ENCODE peak calls at places on chromosome 4, in seven cellular contexts. Z, P, C, O, E, S and F are unnamed samples. For H3K4me1, the result is how much of the 10 kb centered on the place peaks cover.

GRCh38 chr4:41323706-41324105 is 67.0 kb downstream of the UCHL1 start:
- DNase-seq in Z (no peak), P (no peak), C (no peak), O (no peak), E (no peak), S (no peak), F (no peak)

GRCh38 chr4:105951198-105951597 is 55.9 kb downstream of the NPNT start:
- DNase-seq in Z (peak), P (no peak), C (no peak), O (no peak), E (no peak), S (no peak), F (no peak)

GRCh38 chr4:131566026-131566425 is 1583.1 kb upstream of the PCDH10 start:
- DNase-seq in Z (no peak), P (no peak), C (no peak), O (no peak), E (no peak), S (no peak), F (no peak)

GRCh38 chr4:48017108-48017527 is 546 bp downstream of the NIPAL1 start:
- DNase-seq in Z (peak), P (no peak), C (peak), O (peak), E (peak), S (no peak), F (no peak)

GRCh38 chr4:135250040-135250439 is 1048.5 kb upstream of the PABPC4L start:
- DNase-seq in Z (no peak), P (no peak), C (no peak), O (no peak), E (no peak), S (no peak), F (no peak)

GRCh38 chr4:137981277-137981676 is 260.9 kb downstream of the SLC7A11 start:
- DNase-seq in Z (peak), P (no peak), C (no peak), O (no peak), E (no peak), S (no peak), F (no peak)

GRCh38 chr4:171629737-171630136 is 183.5 kb upstream of the GALNTL6 start:
- DNase-seq in Z (no peak), P (no peak), C (no peak), O (no peak), E (no peak), S (no peak), F (no peak)

GRCh38 chr4:108172780-108173598 is 4.3 kb upstream of the LEF1 start:
- DNase-seq in Z (peak), P (peak), C (peak), O (peak), E (peak), S (no peak), F (no peak)

GRCh38 chr4:3582091-3582475 is 49.9 kb upstream of the LRPAP1 start:
- DNase-seq in Z (no peak), P (no peak), C (no peak), O (no peak), E (no peak), S (no peak), F (no peak)

GRCh38 chr4:140082399-140082758 is 71.6 kb downstream of the MAML3 start:
- DNase-seq in Z (no peak), P (no peak), C (no peak), O (no peak), E (no peak), S (no peak), F (no peak)

GRCh38 chr4:140083320-140083719 is 70.7 kb downstream of the MAML3 start:
- DNase-seq in Z (peak), P (no peak), C (no peak), O (no peak), E (no peak), S (no peak), F (no peak)

GRCh38 chr4:140085062-140085622 is 68.8 kb downstream of the MAML3 start:
- DNase-seq in Z (no peak), P (no peak), C (no peak), O (no peak), E (no peak), S (no peak), F (no peak)

GRCh38 chr4:140085924-140086323 is 68.1 kb downstream of the MAML3 start:
- DNase-seq in Z (no peak), P (no peak), C (no peak), O (no peak), E (no peak), S (no peak), F (no peak)

DNA sequence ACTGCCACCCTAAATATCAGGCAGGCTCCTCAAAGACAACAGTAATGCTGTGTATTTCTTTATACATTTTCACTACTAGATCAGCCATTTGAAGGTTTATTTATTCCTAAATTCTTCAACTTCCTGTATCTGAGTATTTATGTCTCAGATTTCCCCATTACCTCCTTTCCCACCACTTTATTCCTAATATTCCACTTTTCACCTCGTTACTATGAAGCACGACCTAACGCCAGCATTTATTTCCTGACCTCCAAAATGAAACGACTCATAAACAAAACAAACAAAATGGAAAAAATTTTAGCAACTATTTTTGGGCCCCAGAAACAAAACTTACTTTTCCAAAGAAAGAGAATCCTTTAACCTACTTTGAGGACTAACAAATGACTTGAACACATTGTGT is 69.6 kb downstream of the MAML3 start:
- DNase-seq in Z (no peak), P (no peak), C (no peak), O (no peak), E (no peak), S (no peak), F (no peak)
- H3K4me1 ChIP-seq in Z (under half), P (under half), C (under half), O (half or more), E (under half), S (under half), F (under half)

DNA sequence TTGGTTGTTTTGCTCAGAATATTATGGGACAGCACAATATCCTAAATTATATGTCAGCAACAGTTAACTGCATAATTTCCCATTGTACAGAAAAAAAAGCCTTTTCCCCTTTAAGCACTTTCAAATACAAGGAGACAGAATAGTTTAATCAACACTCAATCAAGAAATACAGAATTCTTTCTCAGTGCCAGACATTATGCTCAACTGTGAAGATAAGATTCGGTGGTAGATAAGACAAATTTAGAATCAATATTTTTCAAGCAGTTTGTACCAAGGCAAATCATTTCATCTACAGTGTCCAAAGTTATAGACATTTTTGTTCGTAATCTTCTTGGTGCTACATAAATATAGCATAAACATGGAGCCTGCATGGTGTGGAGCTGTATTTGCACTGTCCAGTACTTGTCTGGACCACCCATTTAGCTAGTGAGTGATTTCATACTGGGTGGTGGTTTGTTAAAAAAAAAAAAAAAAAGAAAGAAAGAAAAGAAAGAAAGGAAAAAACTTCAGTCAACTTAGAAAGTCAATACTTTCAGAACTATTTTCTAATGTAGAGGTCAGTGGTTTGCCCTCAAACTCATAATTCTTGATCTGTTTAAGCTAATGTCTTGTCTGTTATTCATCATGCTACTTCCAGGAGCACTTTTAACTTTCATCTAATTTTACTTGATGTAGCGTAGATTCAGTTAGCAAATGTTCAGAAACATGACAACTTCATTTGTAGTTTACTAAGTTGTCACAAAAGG is 522.9 kb downstream of the FAT4 start:
- DNase-seq in Z (no peak), P (no peak), C (no peak), O (no peak), E (no peak), S (no peak), F (no peak)
- H3K27ac ChIP-seq in Z (no peak), P (no peak), C (no peak), O (no peak), E (no peak), S (no peak), F (no peak)

GRCh38 chr4:185500576-185500975 is 29.0 kb upstream of the CCDC110 start:
- DNase-seq in Z (no peak), P (no peak), C (no peak), O (no peak), E (no peak), S (no peak), F (no peak)

GRCh38 chr4:185500035-185500434 is 28.5 kb upstream of the CCDC110 start:
- DNase-seq in Z (no peak), P (no peak), C (no peak), O (no peak), E (no peak), S (no peak), F (no peak)

GRCh38 chr4:185508162-185508561 is 27.1 kb downstream of the PDLIM3 start:
- DNase-seq in Z (no peak), P (no peak), C (no peak), O (no peak), E (no peak), S (no peak), F (no peak)

GRCh38 chr4:185506422-185506821 is 28.9 kb downstream of the PDLIM3 start:
- DNase-seq in Z (no peak), P (no peak), C (no peak), O (no peak), E (no peak), S (no peak), F (no peak)

DNA sequence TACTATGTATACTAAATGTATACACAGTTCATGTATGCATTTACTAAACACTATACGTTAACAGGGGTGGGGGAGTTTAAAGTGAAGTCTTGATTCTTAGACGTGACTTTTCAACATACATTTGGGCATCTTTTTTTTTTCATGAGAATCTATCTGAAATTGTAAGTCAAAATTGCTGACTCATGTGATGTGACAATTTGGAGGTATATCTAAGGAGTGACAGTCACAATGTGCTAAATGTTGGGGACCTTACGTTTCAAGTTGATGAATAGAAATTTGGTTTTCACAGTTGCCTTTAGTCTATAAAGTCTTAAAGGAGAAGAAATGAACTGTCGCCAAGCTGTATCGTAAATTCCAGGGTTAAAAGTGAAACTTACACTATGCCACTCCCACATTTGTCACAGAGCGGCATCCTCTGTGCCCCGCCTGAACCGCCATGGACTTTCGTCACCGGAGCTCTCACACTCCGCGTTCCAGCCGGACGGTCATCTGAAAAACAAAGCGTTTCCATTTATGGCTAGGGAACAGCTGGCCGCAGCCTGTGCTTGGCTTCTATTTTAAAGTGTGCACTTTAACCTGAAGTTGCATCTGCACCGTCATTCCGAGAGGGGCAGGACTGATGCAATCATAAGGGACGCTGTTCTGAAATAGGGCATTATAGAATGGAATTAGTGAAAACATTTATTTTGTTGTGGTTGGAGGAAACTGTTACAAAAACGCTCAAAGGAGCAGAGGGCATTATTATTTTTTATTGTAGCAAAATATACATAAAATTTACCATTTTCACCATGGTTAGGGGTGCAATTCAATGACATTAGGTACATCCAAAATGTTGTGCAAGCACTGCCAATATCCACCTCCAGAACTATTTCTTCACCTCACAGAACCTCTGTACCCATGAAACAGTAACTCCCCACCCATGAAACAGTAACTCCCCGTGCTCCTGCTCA is 30.9 kb downstream of the PDLIM3 start:
- DNase-seq in Z (peak), P (no peak), C (peak), O (peak), E (no peak), S (no peak), F (no peak)
- H3K4me1 ChIP-seq in Z (under half), P (under half), C (under half), O (under half), E (under half), S (under half), F (under half)

GRCh38 chr4:15935504-15936392 is 2.8 kb downstream of the FGFBP1 start:
- DNase-seq in Z (no peak), P (no peak), C (no peak), O (no peak), E (no peak), S (no peak), F (no peak)

GRCh38 chr4:15931451-15932210 is 6.9 kb downstream of the FGFBP1 start:
- DNase-seq in Z (no peak), P (no peak), C (no peak), O (no peak), E (no peak), S (no peak), F (no peak)

GRCh38 chr4:15938182-15938581 is 358 bp downstream of the FGFBP1 start:
- DNase-seq in Z (peak), P (no peak), C (no peak), O (peak), E (no peak), S (no peak), F (no peak)

GRCh38 chr4:15936495-15936894 is 2.0 kb downstream of the FGFBP1 start:
- DNase-seq in Z (no peak), P (no peak), C (no peak), O (peak), E (no peak), S (no peak), F (no peak)

GRCh38 chr4:15934259-15934658 is 4.3 kb downstream of the FGFBP1 start:
- DNase-seq in Z (no peak), P (no peak), C (no peak), O (no peak), E (no peak), S (no peak), F (no peak)
- H3K27ac ChIP-seq in Z (no peak), P (no peak), C (no peak), O (no peak), E (no peak), S (no peak), F (no peak)

GRCh38 chr4:70836081-70836480 is 3.6 kb downstream of the GRSF1 start:
- DNase-seq in Z (no peak), P (no peak), C (no peak), O (no peak), E (no peak), S (no peak), F (no peak)
- H3K4me1 ChIP-seq in Z (under half), P (under half), C (under half), O (under half), E (under half), S (under half), F (under half)

GRCh38 chr4:24843121-24843520 is 47.7 kb downstream of the SOD3 start:
- DNase-seq in Z (no peak), P (no peak), C (no peak), O (no peak), E (no peak), S (no peak), F (no peak)

GRCh38 chr4:24846716-24847115 is 51.3 kb downstream of the SOD3 start:
- DNase-seq in Z (no peak), P (no peak), C (no peak), O (no peak), E (no peak), S (no peak), F (no peak)

GRCh38 chr4:24842356-24842755 is 47.0 kb downstream of the SOD3 start:
- DNase-seq in Z (no peak), P (no peak), C (no peak), O (no peak), E (no peak), S (no peak), F (no peak)

GRCh38 chr4:24845132-24845531 is 49.8 kb downstream of the SOD3 start:
- DNase-seq in Z (no peak), P (no peak), C (no peak), O (no peak), E (no peak), S (no peak), F (no peak)

DNA sequence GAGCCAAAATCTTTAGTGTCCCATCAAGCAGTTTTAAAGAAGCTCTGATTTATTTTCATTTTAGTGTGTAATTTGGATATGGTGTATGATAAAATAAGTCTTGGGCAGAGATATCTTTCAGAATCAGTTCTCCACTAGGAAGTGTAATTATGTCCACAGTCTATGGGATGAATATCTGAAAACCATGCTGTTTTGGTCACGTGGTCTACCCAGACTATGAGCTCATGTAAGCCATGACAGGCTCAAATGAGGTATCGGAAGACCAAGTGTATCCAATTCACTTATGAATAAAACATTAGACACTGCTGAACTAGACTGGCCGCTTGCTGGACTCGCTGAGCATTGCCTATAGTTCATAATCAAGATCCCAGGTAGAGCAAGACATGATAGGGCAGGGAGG is 50.5 kb downstream of the SOD3 start:
- DNase-seq in Z (no peak), P (no peak), C (no peak), O (no peak), E (no peak), S (no peak), F (no peak)
- H3K27ac ChIP-seq in Z (no peak), P (no peak), C (no peak), O (no peak), E (no peak), S (no peak), F (no peak)